ENCODE peak calls at places on chromosomes 2 and 18, in ten cellular contexts. One of them, this sample, is unnamed.

GRCh38 chr2:54956392-54956722 is 93.9 kb downstream of the RTN4 start:
- DNase-seq in GM13977: no peak
- DNase-seq in transverse colon: no peak
- DNase-seq in BE2C: no peak
- DNase-seq in aorta: no peak
- DNase-seq in NCI-H187: no peak
- DNase-seq in GM12892: no peak
- DNase-seq in AG09309: no peak
- DNase-seq in anterior cingulate cortex: no peak
- DNase-seq in SJSA1: no peak
- DNase-seq in this sample: no peak

GRCh38 chr18:55607763-55608162 is 19.8 kb upstream of the TCF4 start:
- DNase-seq in GM13977: no peak
- DNase-seq in transverse colon: no peak
- DNase-seq in BE2C: no peak
- DNase-seq in aorta: no peak
- DNase-seq in NCI-H187: no peak
- DNase-seq in GM12892: no peak
- DNase-seq in AG09309: no peak
- DNase-seq in anterior cingulate cortex: no peak
- DNase-seq in SJSA1: no peak
- DNase-seq in this sample: no peak

GRCh38 chr2:157497603-157498314 is 53.9 kb upstream of the CYTIP start:
- DNase-seq in GM13977: peak
- DNase-seq in transverse colon: no peak
- DNase-seq in BE2C: no peak
- DNase-seq in aorta: no peak
- DNase-seq in NCI-H187: no peak
- DNase-seq in GM12892: no peak
- DNase-seq in AG09309: no peak
- DNase-seq in anterior cingulate cortex: no peak
- DNase-seq in SJSA1: no peak
- DNase-seq in this sample: no peak

GRCh38 chr2:217650229-217650628 is 352.6 kb downstream of the TNS1 start:
- DNase-seq in GM13977: no peak
- DNase-seq in transverse colon: no peak
- DNase-seq in BE2C: no peak
- DNase-seq in aorta: no peak
- DNase-seq in NCI-H187: no peak
- DNase-seq in GM12892: no peak
- DNase-seq in AG09309: no peak
- DNase-seq in anterior cingulate cortex: no peak
- DNase-seq in SJSA1: no peak
- DNase-seq in this sample: no peak

GRCh38 chr2:26000561-26001211 is 18.4 kb upstream of the KIF3C start:
- DNase-seq in GM13977: no peak
- DNase-seq in transverse colon: peak
- DNase-seq in BE2C: no peak
- DNase-seq in aorta: peak
- DNase-seq in NCI-H187: no peak
- DNase-seq in GM12892: no peak
- DNase-seq in AG09309: no peak
- DNase-seq in anterior cingulate cortex: no peak
- DNase-seq in SJSA1: no peak
- DNase-seq in this sample: no peak

GRCh38 chr18:75854174-75854573 is 426.7 kb upstream of the SMIM21 start:
- DNase-seq in GM13977: no peak
- DNase-seq in transverse colon: peak
- DNase-seq in BE2C: peak
- DNase-seq in aorta: no peak
- DNase-seq in NCI-H187: no peak
- DNase-seq in GM12892: no peak
- DNase-seq in AG09309: no peak
- DNase-seq in anterior cingulate cortex: no peak
- DNase-seq in SJSA1: peak
- DNase-seq in this sample: no peak

GRCh38 chr18:21703241-21703820 is 1.2 kb downstream of the ABHD3 start:
- DNase-seq in GM13977: peak
- DNase-seq in transverse colon: peak
- DNase-seq in BE2C: no peak
- DNase-seq in aorta: no peak
- DNase-seq in NCI-H187: no peak
- DNase-seq in GM12892: peak
- DNase-seq in AG09309: no peak
- DNase-seq in anterior cingulate cortex: no peak
- DNase-seq in SJSA1: no peak
- DNase-seq in this sample: peak

GRCh38 chr2:62806231-62806630 is 100.7 kb downstream of the EHBP1 start:
- DNase-seq in GM13977: no peak
- DNase-seq in transverse colon: no peak
- DNase-seq in BE2C: no peak
- DNase-seq in aorta: no peak
- DNase-seq in NCI-H187: no peak
- DNase-seq in GM12892: no peak
- DNase-seq in AG09309: no peak
- DNase-seq in anterior cingulate cortex: no peak
- DNase-seq in SJSA1: no peak
- DNase-seq in this sample: no peak

GRCh38 chr18:35282353-35282752 is 7.7 kb downstream of the ZSCAN30 start:
- DNase-seq in GM13977: no peak
- DNase-seq in transverse colon: no peak
- DNase-seq in BE2C: no peak
- DNase-seq in aorta: no peak
- DNase-seq in NCI-H187: no peak
- DNase-seq in GM12892: no peak
- DNase-seq in AG09309: peak
- DNase-seq in anterior cingulate cortex: no peak
- DNase-seq in SJSA1: peak
- DNase-seq in this sample: no peak

GRCh38 chr2:29443086-29443485 is 327.9 kb downstream of the CLIP4 start:
- DNase-seq in GM13977: no peak
- DNase-seq in transverse colon: no peak
- DNase-seq in BE2C: peak
- DNase-seq in aorta: no peak
- DNase-seq in NCI-H187: no peak
- DNase-seq in GM12892: no peak
- DNase-seq in AG09309: no peak
- DNase-seq in anterior cingulate cortex: no peak
- DNase-seq in SJSA1: no peak
- DNase-seq in this sample: no peak

GRCh38 chr2:82968381-82968780 is 1490.7 kb downstream of the SUCLG1 start:
- DNase-seq in GM13977: no peak
- DNase-seq in transverse colon: no peak
- DNase-seq in BE2C: no peak
- DNase-seq in aorta: no peak
- DNase-seq in NCI-H187: no peak
- DNase-seq in GM12892: no peak
- DNase-seq in AG09309: no peak
- DNase-seq in anterior cingulate cortex: no peak
- DNase-seq in SJSA1: no peak
- DNase-seq in this sample: no peak

GRCh38 chr18:44837491-44838185 is 156.9 kb downstream of the SETBP1 start:
- DNase-seq in GM13977: no peak
- DNase-seq in transverse colon: no peak
- DNase-seq in BE2C: no peak
- DNase-seq in aorta: no peak
- DNase-seq in NCI-H187: no peak
- DNase-seq in GM12892: no peak
- DNase-seq in AG09309: no peak
- DNase-seq in anterior cingulate cortex: no peak
- DNase-seq in SJSA1: peak
- DNase-seq in this sample: no peak

GRCh38 chr2:128315829-128316776 is 2.6 kb downstream of the HS6ST1 start:
- DNase-seq in GM13977: no peak
- DNase-seq in transverse colon: no peak
- DNase-seq in BE2C: no peak
- DNase-seq in aorta: peak
- DNase-seq in NCI-H187: no peak
- DNase-seq in GM12892: peak
- DNase-seq in AG09309: no peak
- DNase-seq in anterior cingulate cortex: no peak
- DNase-seq in SJSA1: no peak
- DNase-seq in this sample: no peak

GRCh38 chr2:224690868-224691267 is 25.3 kb downstream of the CCDC195 start:
- DNase-seq in GM13977: no peak
- DNase-seq in transverse colon: no peak
- DNase-seq in BE2C: no peak
- DNase-seq in aorta: no peak
- DNase-seq in NCI-H187: no peak
- DNase-seq in GM12892: no peak
- DNase-seq in AG09309: no peak
- DNase-seq in anterior cingulate cortex: no peak
- DNase-seq in SJSA1: no peak
- DNase-seq in this sample: no peak

GRCh38 chr2:127401757-127402695 is 14.3 kb upstream of the MAP3K2 start:
- DNase-seq in GM13977: peak
- DNase-seq in transverse colon: peak
- DNase-seq in BE2C: no peak
- DNase-seq in aorta: no peak
- DNase-seq in NCI-H187: no peak
- DNase-seq in GM12892: no peak
- DNase-seq in AG09309: no peak
- DNase-seq in anterior cingulate cortex: no peak
- DNase-seq in SJSA1: no peak
- DNase-seq in this sample: no peak

GRCh38 chr2:240960309-240960962 is 38.0 kb upstream of the SNED1 start:
- DNase-seq in GM13977: no peak
- DNase-seq in transverse colon: no peak
- DNase-seq in BE2C: peak
- DNase-seq in aorta: no peak
- DNase-seq in NCI-H187: no peak
- DNase-seq in GM12892: no peak
- DNase-seq in AG09309: no peak
- DNase-seq in anterior cingulate cortex: no peak
- DNase-seq in SJSA1: no peak
- DNase-seq in this sample: no peak

GRCh38 chr2:81260320-81260719 is 955.8 kb upstream of the LRRTM1 start:
- DNase-seq in GM13977: no peak
- DNase-seq in transverse colon: no peak
- DNase-seq in BE2C: no peak
- DNase-seq in aorta: no peak
- DNase-seq in NCI-H187: no peak
- DNase-seq in GM12892: no peak
- DNase-seq in AG09309: no peak
- DNase-seq in anterior cingulate cortex: no peak
- DNase-seq in SJSA1: no peak
- DNase-seq in this sample: no peak

GRCh38 chr2:236081171-236081570 is 87.0 kb downstream of the GBX2 start:
- DNase-seq in GM13977: no peak
- DNase-seq in transverse colon: no peak
- DNase-seq in BE2C: no peak
- DNase-seq in aorta: no peak
- DNase-seq in NCI-H187: no peak
- DNase-seq in GM12892: no peak
- DNase-seq in AG09309: no peak
- DNase-seq in anterior cingulate cortex: no peak
- DNase-seq in SJSA1: no peak
- DNase-seq in this sample: no peak

GRCh38 chr2:128534688-128535392 is 216.2 kb upstream of the HS6ST1 start:
- DNase-seq in GM13977: no peak
- DNase-seq in transverse colon: no peak
- DNase-seq in BE2C: no peak
- DNase-seq in aorta: no peak
- DNase-seq in NCI-H187: no peak
- DNase-seq in GM12892: no peak
- DNase-seq in AG09309: no peak
- DNase-seq in anterior cingulate cortex: no peak
- DNase-seq in SJSA1: no peak
- DNase-seq in this sample: no peak

GRCh38 chr2:139967665-139968064 is 1187.5 kb upstream of the NXPH2 start:
- DNase-seq in GM13977: no peak
- DNase-seq in transverse colon: no peak
- DNase-seq in BE2C: no peak
- DNase-seq in aorta: no peak
- DNase-seq in NCI-H187: no peak
- DNase-seq in GM12892: no peak
- DNase-seq in AG09309: no peak
- DNase-seq in anterior cingulate cortex: no peak
- DNase-seq in SJSA1: no peak
- DNase-seq in this sample: no peak

GRCh38 chr2:157264099-157264498 is 6.6 kb downstream of the GALNT5 start:
- DNase-seq in GM13977: no peak
- DNase-seq in transverse colon: no peak
- DNase-seq in BE2C: no peak
- DNase-seq in aorta: no peak
- DNase-seq in NCI-H187: no peak
- DNase-seq in GM12892: no peak
- DNase-seq in AG09309: peak
- DNase-seq in anterior cingulate cortex: no peak
- DNase-seq in SJSA1: no peak
- DNase-seq in this sample: no peak

GRCh38 chr2:85012855-85013254 is 41.9 kb downstream of the KCMF1 start:
- DNase-seq in GM13977: no peak
- DNase-seq in transverse colon: no peak
- DNase-seq in BE2C: no peak
- DNase-seq in aorta: no peak
- DNase-seq in NCI-H187: no peak
- DNase-seq in GM12892: no peak
- DNase-seq in AG09309: no peak
- DNase-seq in anterior cingulate cortex: no peak
- DNase-seq in SJSA1: no peak
- DNase-seq in this sample: no peak

GRCh38 chr2:72326759-72327158 is 179.1 kb upstream of the CYP26B1 start:
- DNase-seq in GM13977: no peak
- DNase-seq in transverse colon: no peak
- DNase-seq in BE2C: no peak
- DNase-seq in aorta: no peak
- DNase-seq in NCI-H187: no peak
- DNase-seq in GM12892: no peak
- DNase-seq in AG09309: no peak
- DNase-seq in anterior cingulate cortex: no peak
- DNase-seq in SJSA1: no peak
- DNase-seq in this sample: no peak

GRCh38 chr18:22378672-22379282 is 38.9 kb downstream of the CTAGE1 start:
- DNase-seq in GM13977: no peak
- DNase-seq in transverse colon: peak
- DNase-seq in BE2C: peak
- DNase-seq in aorta: peak
- DNase-seq in NCI-H187: no peak
- DNase-seq in GM12892: no peak
- DNase-seq in AG09309: no peak
- DNase-seq in anterior cingulate cortex: no peak
- DNase-seq in SJSA1: peak
- DNase-seq in this sample: no peak

GRCh38 chr2:69278366-69278765 is 108.7 kb downstream of the GFPT1 start:
- DNase-seq in GM13977: no peak
- DNase-seq in transverse colon: no peak
- DNase-seq in BE2C: no peak
- DNase-seq in aorta: no peak
- DNase-seq in NCI-H187: no peak
- DNase-seq in GM12892: no peak
- DNase-seq in AG09309: no peak
- DNase-seq in anterior cingulate cortex: no peak
- DNase-seq in SJSA1: peak
- DNase-seq in this sample: no peak